ENCODE peak calls at places on chromosomes 4 and X, in five cellular contexts. One of them, this sample, is unnamed.

GRCh38 chr4:304987-305680 is at the start of gene ZNF732:
- DNase-seq in OCI-LY7: no peak
- DNase-seq in fibroblast of pulmonary artery: peak; percentile 70
- DNase-seq in tibial nerve: no peak
- DNase-seq in fibroblast of lung: peak; percentile 78
- DNase-seq in this sample: peak; percentile 14

GRCh38 chr4:106316773-106317409 is 541 bp downstream of the AIMP1 start:
- DNase-seq in tibial nerve: no peak
- DNase-seq in fibroblast of lung: no peak
- DNase-seq in OCI-LY7: peak; percentile 16
- DNase-seq in fibroblast of pulmonary artery: peak; percentile 6
- DNase-seq in this sample: no peak

GRCh38 chr4:112472318-112472717 is 43.7 kb downstream of the NEUROG2 start:
- DNase-seq in tibial nerve: no peak
- DNase-seq in fibroblast of pulmonary artery: no peak
- DNase-seq in OCI-LY7: no peak
- DNase-seq in fibroblast of lung: no peak
- DNase-seq in this sample: no peak

GRCh38 chr4:44845309-44845708 is 119.0 kb upstream of the GNPDA2 start:
- DNase-seq in fibroblast of pulmonary artery: no peak
- DNase-seq in fibroblast of lung: no peak
- DNase-seq in tibial nerve: no peak
- DNase-seq in OCI-LY7: no peak
- DNase-seq in this sample: no peak

GRCh38 chrX:46444011-46444410 is 101.2 kb downstream of the ZNF674 start:
- DNase-seq in fibroblast of lung: peak; percentile 84
- DNase-seq in OCI-LY7: no peak
- DNase-seq in tibial nerve: no peak
- DNase-seq in fibroblast of pulmonary artery: peak; percentile 71
- DNase-seq in this sample: peak; percentile 60

GRCh38 chr4:144288011-144288903 is 147.7 kb upstream of the GYPA start:
- DNase-seq in tibial nerve: no peak
- DNase-seq in fibroblast of lung: no peak
- DNase-seq in fibroblast of pulmonary artery: no peak
- DNase-seq in OCI-LY7: no peak
- DNase-seq in this sample: no peak

GRCh38 chr4:121968859-121969258 is 17.0 kb upstream of the TRPC3 start:
- DNase-seq in fibroblast of lung: no peak
- DNase-seq in OCI-LY7: no peak
- DNase-seq in tibial nerve: no peak
- DNase-seq in fibroblast of pulmonary artery: no peak
- DNase-seq in this sample: no peak

GRCh38 chrX:115330498-115331138 is 41.1 kb downstream of the LUZP4 start:
- DNase-seq in fibroblast of lung: peak; percentile 77
- DNase-seq in fibroblast of pulmonary artery: peak; percentile 79
- DNase-seq in OCI-LY7: peak; percentile 11
- DNase-seq in tibial nerve: no peak
- DNase-seq in this sample: peak; percentile 87

GRCh38 chr4:139555705-139556070 is 331 bp downstream of the SETD7 start:
- DNase-seq in fibroblast of pulmonary artery: peak; percentile 52
- DNase-seq in OCI-LY7: no peak
- DNase-seq in fibroblast of lung: peak; percentile 45
- DNase-seq in tibial nerve: peak; percentile 37
- DNase-seq in this sample: no peak

GRCh38 chr4:77047037-77047436 is 28.8 kb downstream of the CCNI start:
- DNase-seq in tibial nerve: no peak
- DNase-seq in fibroblast of lung: peak; percentile 54
- DNase-seq in OCI-LY7: peak; percentile 40
- DNase-seq in fibroblast of pulmonary artery: peak; percentile 43
- DNase-seq in this sample: peak; percentile 37

GRCh38 chr4:156983366-156983765 is 11.8 kb upstream of the PDGFC start:
- DNase-seq in OCI-LY7: no peak
- DNase-seq in fibroblast of lung: peak; percentile 57
- DNase-seq in fibroblast of pulmonary artery: peak; percentile 53
- DNase-seq in tibial nerve: no peak
- DNase-seq in this sample: peak; percentile 50

GRCh38 chr4:150411527-150411926 is 170.4 kb upstream of the MAB21L2 start:
- DNase-seq in fibroblast of pulmonary artery: peak; percentile 21
- DNase-seq in tibial nerve: no peak
- DNase-seq in OCI-LY7: no peak
- DNase-seq in fibroblast of lung: no peak
- DNase-seq in this sample: peak; percentile 6

GRCh38 chr4:166165829-166166420 is 292.9 kb downstream of the TLL1 start:
- DNase-seq in fibroblast of lung: peak; percentile 81
- DNase-seq in fibroblast of pulmonary artery: peak; percentile 92
- DNase-seq in OCI-LY7: peak; percentile 68
- DNase-seq in tibial nerve: peak; percentile 12
- DNase-seq in this sample: peak; percentile 90

GRCh38 chrX:118761950-118762725 is 34.7 kb downstream of the IL13RA1 start:
- DNase-seq in tibial nerve: no peak
- DNase-seq in OCI-LY7: no peak
- DNase-seq in fibroblast of pulmonary artery: peak; percentile 23
- DNase-seq in fibroblast of lung: no peak
- DNase-seq in this sample: no peak

GRCh38 chr4:23920716-23921446 is 31.0 kb upstream of the PPARGC1A start:
- DNase-seq in tibial nerve: no peak
- DNase-seq in fibroblast of pulmonary artery: no peak
- DNase-seq in OCI-LY7: no peak
- DNase-seq in fibroblast of lung: no peak
- DNase-seq in this sample: no peak

GRCh38 chr4:144709793-144710525 is 64.0 kb downstream of the HHIP start:
- DNase-seq in fibroblast of lung: no peak
- DNase-seq in OCI-LY7: no peak
- DNase-seq in tibial nerve: peak; percentile 25
- DNase-seq in fibroblast of pulmonary artery: peak; percentile 88
- DNase-seq in this sample: peak; percentile 86

DNA sequence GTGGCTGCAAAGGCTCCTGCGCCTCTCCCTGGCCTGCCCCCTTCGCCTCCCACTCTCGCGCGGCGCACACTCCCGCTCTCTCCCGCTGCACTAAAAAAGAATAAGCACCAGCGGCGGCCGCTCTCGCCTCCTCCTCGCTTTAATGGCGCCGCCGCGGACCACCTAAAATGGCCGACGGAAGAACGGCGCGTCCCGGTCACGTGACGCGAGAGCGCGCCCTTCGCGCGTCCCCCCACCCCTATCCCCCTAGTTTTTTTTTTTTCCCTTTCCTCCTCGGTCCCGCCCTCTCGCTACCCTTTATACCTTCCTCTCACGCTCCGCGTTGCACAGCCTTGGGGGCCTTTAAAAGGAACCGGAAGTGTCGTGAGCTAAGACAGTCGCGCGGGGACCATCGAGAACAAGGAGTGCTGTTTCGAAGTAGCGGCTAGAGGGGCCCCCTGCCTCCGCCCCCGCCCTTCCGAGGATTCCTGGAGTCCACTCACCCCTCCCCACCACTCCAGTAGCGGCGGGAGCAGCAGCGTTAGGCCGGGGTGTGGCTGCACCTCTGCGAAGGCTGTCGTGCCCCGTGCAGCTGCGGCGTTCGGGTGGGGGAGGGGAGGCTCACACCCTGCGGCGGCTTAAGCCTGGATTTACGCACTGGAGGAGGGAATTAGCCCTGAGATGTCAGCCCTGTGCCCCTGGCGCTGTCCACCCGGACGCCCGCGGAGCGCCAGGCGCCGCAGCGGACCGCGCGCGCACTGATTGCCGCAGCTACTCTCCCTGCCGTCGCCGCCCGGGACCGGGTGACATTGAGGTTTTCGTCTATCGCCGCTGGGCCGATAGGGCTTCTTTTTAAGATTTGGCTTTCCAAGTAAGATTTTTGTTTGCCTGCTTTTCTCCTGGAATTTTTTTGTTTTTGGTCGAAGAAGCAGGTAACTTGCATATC is at the start of gene HNRNPD:
- DNase-seq in fibroblast of lung: peak; percentile 100
- DNase-seq in fibroblast of pulmonary artery: peak; percentile 100
- DNase-seq in tibial nerve: peak; percentile 94
- DNase-seq in OCI-LY7: peak; percentile 99
- DNase-seq in this sample: peak; percentile 100
- TF ChIP-seq CTCF in fibroblast of lung: no peak
- TF ChIP-seq CTCF in fibroblast of pulmonary artery: no peak
- TF ChIP-seq CTCF in tibial nerve: peak; percentile 28
- TF ChIP-seq CTCF in OCI-LY7: no peak
- TF ChIP-seq CTCF in this sample: no peak

DNA sequence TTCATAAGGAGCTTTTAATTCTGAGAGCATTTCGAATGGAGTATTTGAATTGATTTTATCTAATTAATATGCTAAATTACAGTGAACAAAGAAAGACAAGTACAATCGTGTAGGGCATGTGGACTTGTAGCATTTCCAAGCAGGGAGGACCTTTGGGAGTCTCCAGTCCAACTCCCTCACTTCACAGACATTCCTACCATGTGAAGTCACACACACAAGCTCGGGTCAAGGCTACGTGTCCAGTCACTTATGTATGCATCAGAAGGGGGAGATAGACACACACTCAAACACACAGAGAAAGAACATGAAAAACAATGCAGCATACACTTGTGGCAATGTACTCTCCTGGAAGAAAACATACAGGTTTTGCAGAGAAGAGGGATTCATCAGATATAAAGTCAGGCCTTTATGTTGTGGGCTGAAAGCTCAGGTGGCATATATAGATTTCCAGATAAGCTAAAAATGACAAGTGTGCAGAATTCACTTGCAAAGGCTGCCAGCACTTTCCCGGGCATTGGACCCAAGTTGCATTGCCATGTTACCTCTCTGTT is 136.1 kb upstream of the MID1 start:
- DNase-seq in OCI-LY7: no peak
- DNase-seq in tibial nerve: no peak
- DNase-seq in fibroblast of pulmonary artery: peak; percentile 88
- DNase-seq in fibroblast of lung: peak; percentile 79
- DNase-seq in this sample: peak; percentile 88
- TF ChIP-seq CTCF in OCI-LY7: no peak
- TF ChIP-seq CTCF in tibial nerve: no peak
- TF ChIP-seq CTCF in fibroblast of pulmonary artery: no peak
- TF ChIP-seq CTCF in fibroblast of lung: no peak
- TF ChIP-seq CTCF in this sample: no peak

GRCh38 chrX:70954871-70955270 is 24.0 kb upstream of the SLC7A3 start:
- DNase-seq in fibroblast of pulmonary artery: no peak
- DNase-seq in fibroblast of lung: no peak
- DNase-seq in OCI-LY7: no peak
- DNase-seq in tibial nerve: no peak
- DNase-seq in this sample: no peak

GRCh38 chrX:70960728-70961127 is 29.8 kb upstream of the SLC7A3 start:
- DNase-seq in tibial nerve: no peak
- DNase-seq in fibroblast of pulmonary artery: peak; percentile 6
- DNase-seq in OCI-LY7: no peak
- DNase-seq in fibroblast of lung: no peak
- DNase-seq in this sample: peak; percentile 4
- TF ChIP-seq CTCF in tibial nerve: no peak
- TF ChIP-seq CTCF in fibroblast of pulmonary artery: no peak
- TF ChIP-seq CTCF in OCI-LY7: peak; percentile 36
- TF ChIP-seq CTCF in fibroblast of lung: no peak
- TF ChIP-seq CTCF in this sample: no peak

GRCh38 chr4:146029147-146029546 is 90.5 kb upstream of the ZNF827 start:
- DNase-seq in OCI-LY7: peak; percentile 25
- DNase-seq in fibroblast of lung: no peak
- DNase-seq in tibial nerve: no peak
- DNase-seq in fibroblast of pulmonary artery: no peak
- DNase-seq in this sample: peak; percentile 26
- TF ChIP-seq CTCF in OCI-LY7: peak; percentile 20
- TF ChIP-seq CTCF in fibroblast of lung: no peak
- TF ChIP-seq CTCF in tibial nerve: no peak
- TF ChIP-seq CTCF in fibroblast of pulmonary artery: no peak
- TF ChIP-seq CTCF in this sample: no peak

DNA sequence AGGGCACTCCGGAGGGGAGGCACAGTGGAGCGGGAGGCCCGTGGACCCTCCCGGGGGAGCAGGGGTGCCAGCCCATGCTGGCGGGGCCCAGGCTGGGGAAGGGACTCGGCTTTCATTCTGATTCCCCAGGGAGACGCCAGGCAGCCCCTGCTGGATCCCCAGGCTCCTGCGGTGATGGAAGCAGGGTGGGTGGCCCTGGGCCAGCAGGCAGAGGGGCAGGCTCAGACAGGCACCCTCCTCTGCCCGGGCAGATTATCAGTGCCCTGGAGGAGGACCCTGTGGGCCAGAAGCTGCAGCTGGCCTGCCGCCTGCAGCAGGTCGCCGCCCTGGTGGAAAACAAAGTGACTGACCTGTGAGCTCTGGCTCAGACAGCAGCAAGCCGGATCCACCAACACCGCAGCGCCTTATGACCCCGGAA is 2.1 kb upstream of the SRPK3 start:
- DNase-seq in tibial nerve: no peak
- DNase-seq in fibroblast of lung: no peak
- DNase-seq in fibroblast of pulmonary artery: no peak
- DNase-seq in OCI-LY7: no peak
- DNase-seq in this sample: no peak
- TF ChIP-seq CTCF in tibial nerve: no peak
- TF ChIP-seq CTCF in fibroblast of lung: no peak
- TF ChIP-seq CTCF in fibroblast of pulmonary artery: no peak
- TF ChIP-seq CTCF in OCI-LY7: peak; percentile 41
- TF ChIP-seq CTCF in this sample: no peak

DNA sequence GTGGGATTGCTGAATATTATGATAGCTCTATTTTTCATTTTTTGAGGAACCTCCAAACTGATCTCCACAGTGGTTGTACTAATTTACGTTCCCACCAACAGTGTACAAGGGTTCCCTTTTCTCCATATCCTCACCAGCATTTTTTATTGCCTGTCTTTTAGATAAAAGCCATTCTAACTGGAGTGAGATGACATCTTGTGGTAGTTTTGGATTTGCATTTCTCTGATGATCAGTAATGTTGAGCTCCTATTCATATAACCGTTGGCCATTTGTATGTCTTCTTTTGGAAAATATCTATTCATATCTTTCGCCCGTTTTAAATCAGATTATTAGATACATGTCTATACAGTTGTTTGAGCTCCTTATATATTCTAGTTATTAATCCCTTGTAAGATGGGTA is 101.8 kb downstream of the RASGEF1B start:
- DNase-seq in fibroblast of lung: peak; percentile 34
- DNase-seq in fibroblast of pulmonary artery: no peak
- DNase-seq in OCI-LY7: no peak
- DNase-seq in tibial nerve: no peak
- DNase-seq in this sample: no peak
- TF ChIP-seq CTCF in fibroblast of lung: peak; percentile 38
- TF ChIP-seq CTCF in fibroblast of pulmonary artery: no peak
- TF ChIP-seq CTCF in OCI-LY7: peak; percentile 39
- TF ChIP-seq CTCF in tibial nerve: no peak
- TF ChIP-seq CTCF in this sample: no peak

DNA sequence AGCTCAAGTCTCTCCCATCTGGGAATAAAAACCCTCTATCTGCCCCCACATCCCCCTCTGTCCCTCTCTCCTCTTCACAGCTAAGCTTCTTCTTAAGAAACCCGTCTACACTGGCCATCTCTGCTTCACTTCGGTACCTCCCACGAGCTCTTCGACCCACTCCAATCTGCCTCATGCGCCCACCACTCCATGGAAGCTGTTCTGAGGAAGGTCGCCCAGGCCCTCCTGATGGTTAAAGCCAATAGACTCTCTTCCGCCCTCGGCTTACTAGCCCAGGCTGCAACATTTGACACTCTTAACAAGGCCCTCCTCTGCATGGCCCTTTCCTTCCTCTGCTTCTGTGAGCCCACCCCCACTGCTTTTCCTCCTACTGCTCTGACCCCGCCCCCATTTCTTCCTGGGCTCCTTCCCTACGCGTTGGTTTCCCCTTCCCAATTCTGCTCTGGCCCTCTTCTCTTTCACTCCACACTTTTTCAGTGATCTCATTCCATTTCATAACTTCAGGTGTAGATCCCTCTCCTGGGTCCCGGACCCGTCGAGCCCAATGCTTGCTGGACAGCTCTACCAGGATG is 11.8 kb downstream of the IQSEC2 start:
- DNase-seq in fibroblast of lung: no peak
- DNase-seq in tibial nerve: no peak
- DNase-seq in fibroblast of pulmonary artery: no peak
- DNase-seq in OCI-LY7: no peak
- DNase-seq in this sample: no peak
- TF ChIP-seq CTCF in fibroblast of lung: no peak
- TF ChIP-seq CTCF in tibial nerve: no peak
- TF ChIP-seq CTCF in fibroblast of pulmonary artery: no peak
- TF ChIP-seq CTCF in OCI-LY7: no peak
- TF ChIP-seq CTCF in this sample: no peak

GRCh38 chrX:36961590-36961989 is 46.6 kb upstream of the FAM47C start:
- DNase-seq in tibial nerve: no peak
- DNase-seq in fibroblast of lung: no peak
- DNase-seq in fibroblast of pulmonary artery: no peak
- DNase-seq in OCI-LY7: no peak
- DNase-seq in this sample: no peak
- TF ChIP-seq CTCF in tibial nerve: no peak
- TF ChIP-seq CTCF in fibroblast of lung: no peak
- TF ChIP-seq CTCF in fibroblast of pulmonary artery: no peak
- TF ChIP-seq CTCF in OCI-LY7: peak; percentile 22
- TF ChIP-seq CTCF in this sample: no peak

This sample was measured in fibroblast of the aortic adventitia.